ENCODE peak calls at places on chromosome 2, in five cellular contexts. Q is fibroblast of lung; G is CD8-positive, alpha-beta memory T cell; I is effector memory CD4-positive, alpha-beta T cell; M is IMR-90. H is an unnamed sample. For H3K4me1, the result is how much of the 10 kb centered on the place peaks cover.

GRCh38 chr2:152448621-152449020 is 113.6 kb downstream of the FMNL2 start:
- DNase-seq in Q (no peak), G (no peak), I (no peak), M (no peak), H (no peak)

GRCh38 chr2:218733615-218734021 is 23.0 kb downstream of the TTLL4 start:
- DNase-seq in Q (peak), G (no peak), I (no peak), M (peak), H (no peak)

GRCh38 chr2:8469709-8470493 is 212.0 kb upstream of the ID2 start:
- DNase-seq in Q (peak), G (no peak), I (no peak), M (no peak), H (no peak)

GRCh38 chr2:19876751-19877150 is 25.0 kb downstream of the TTC32 start:
- DNase-seq in Q (peak), G (no peak), I (no peak), M (no peak), H (no peak)

GRCh38 chr2:226303707-226304106 is 495.9 kb downstream of the IRS1 start:
- DNase-seq in Q (no peak), G (no peak), I (no peak), M (no peak), H (no peak)

GRCh38 chr2:73984203-73984921 is at the start of gene TET3:
- DNase-seq in Q (no peak), G (peak), I (no peak), M (no peak), H (peak)

GRCh38 chr2:204885747-204886146 is 340.5 kb downstream of the PARD3B start:
- DNase-seq in Q (no peak), G (no peak), I (no peak), M (no peak), H (no peak)

GRCh38 chr2:105969552-105969951 is 224.5 kb downstream of the UXS1 start:
- DNase-seq in Q (no peak), G (no peak), I (no peak), M (no peak), H (no peak)

GRCh38 chr2:116988303-116988702 is 826.2 kb upstream of the DDX18 start:
- DNase-seq in Q (peak), G (no peak), I (no peak), M (no peak), H (no peak)

GRCh38 chr2:117952237-117952636 is 61.6 kb downstream of the CCDC93 start:
- DNase-seq in Q (no peak), G (no peak), I (no peak), M (no peak), H (no peak)

GRCh38 chr2:235384624-235385023 is 109.2 kb upstream of the AGAP1 start:
- DNase-seq in Q (no peak), G (no peak), I (no peak), M (no peak), H (no peak)

GRCh38 chr2:136325844-136326291 is 207.9 kb upstream of the CXCR4 start:
- DNase-seq in Q (no peak), G (no peak), I (no peak), M (no peak), H (no peak)

GRCh38 chr2:75994759-75995158 is 284.0 kb upstream of the GCFC2 start:
- DNase-seq in Q (no peak), G (no peak), I (no peak), M (no peak), H (no peak)

GRCh38 chr2:9174771-9175441 is 31.7 kb upstream of the ASAP2 start:
- DNase-seq in Q (peak), G (no peak), I (no peak), M (peak), H (no peak)

GRCh38 chr2:7429733-7430132 is 512.5 kb downstream of the RNF144A start:
- DNase-seq in Q (no peak), G (no peak), I (no peak), M (no peak), H (no peak)

GRCh38 chr2:6806605-6807004 is 59.1 kb downstream of the CMPK2 start:
- DNase-seq in Q (no peak), G (no peak), I (no peak), M (no peak), H (no peak)

GRCh38 chr2:96512341-96512740 is 7.2 kb upstream of the NEURL3 start:
- DNase-seq in Q (no peak), G (no peak), I (no peak), M (no peak), H (no peak)

GRCh38 chr2:218229239-218229638 is 12.2 kb downstream of the ARPC2 start:
- DNase-seq in Q (peak), G (peak), I (no peak), M (peak), H (no peak)

GRCh38 chr2:26000561-26001211 is 18.4 kb upstream of the KIF3C start:
- DNase-seq in Q (no peak), G (no peak), I (no peak), M (no peak), H (no peak)

GRCh38 chr2:20148841-20149702 is 75.9 kb downstream of the SDC1 start:
- DNase-seq in Q (peak), G (no peak), I (no peak), M (peak), H (no peak)

DNA sequence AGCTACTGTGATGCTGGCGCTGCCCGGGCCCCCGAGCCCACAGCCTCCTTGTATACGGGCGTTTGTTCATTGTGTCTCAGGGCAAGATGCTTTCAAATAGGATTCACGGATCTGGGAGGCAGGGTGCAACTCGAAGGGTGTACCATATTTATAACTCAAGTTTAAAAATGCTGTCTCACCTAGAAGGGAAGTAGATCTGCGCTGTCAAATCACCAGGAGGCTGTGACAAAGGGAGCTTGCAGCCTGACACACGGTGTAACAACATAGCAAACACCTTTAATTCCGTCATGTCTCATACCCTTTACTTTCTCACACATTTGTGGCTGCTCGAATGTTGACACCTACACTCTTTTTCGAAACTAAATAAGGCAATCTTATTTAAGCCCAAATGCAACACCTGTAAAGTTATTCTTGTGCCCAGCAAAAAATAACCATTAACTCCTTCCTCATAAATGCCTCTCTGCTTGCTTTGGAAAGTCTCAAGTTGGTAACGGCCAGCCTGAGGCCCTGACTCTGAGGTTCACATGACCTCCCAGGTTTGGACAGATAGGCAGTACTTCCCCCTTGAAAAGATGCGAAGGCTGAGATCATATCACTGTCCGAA is 11.7 kb downstream of the ZEB2 start:
- DNase-seq in Q (no peak), G (no peak), I (no peak), M (no peak), H (no peak)
- H3K27ac ChIP-seq in Q (peak), G (peak), I (no peak), M (peak), H (peak)

GRCh38 chr2:43215673-43216255 is 10.6 kb downstream of the ZFP36L2 start:
- DNase-seq in Q (no peak), G (no peak), I (no peak), M (no peak), H (peak)
- H3K4me1 ChIP-seq in Q (under half), G (under half), I (under half), M (under half), H (under half)

DNA sequence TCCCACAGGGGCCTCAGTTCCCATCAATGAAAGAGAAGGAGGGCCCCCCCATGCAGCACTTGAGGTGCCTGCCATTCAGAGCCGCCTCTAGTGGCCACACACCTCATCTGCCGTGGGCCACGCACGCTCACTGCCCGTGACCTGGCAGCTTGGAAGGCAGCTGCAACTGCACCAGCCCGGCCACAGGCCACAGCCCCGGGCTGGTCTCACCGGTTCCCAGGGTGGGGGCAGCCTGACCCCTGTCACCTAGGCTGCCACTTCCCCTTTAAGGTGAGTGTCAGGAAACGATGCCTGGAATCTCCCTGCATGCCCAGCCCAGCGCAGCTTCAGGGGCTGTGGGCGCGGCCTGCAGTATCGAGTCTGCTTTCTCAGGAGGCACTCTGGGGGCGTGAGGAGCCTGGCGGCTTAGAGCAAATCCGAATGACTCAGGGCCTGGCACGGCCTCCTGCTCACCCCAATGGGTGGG is 2.6 kb downstream of the MAB21L4 start:
- DNase-seq in Q (peak), G (no peak), I (no peak), M (peak), H (peak)
- H3K4me3 ChIP-seq in Q (no peak), G (no peak), I (no peak), M (no peak), H (no peak)

DNA sequence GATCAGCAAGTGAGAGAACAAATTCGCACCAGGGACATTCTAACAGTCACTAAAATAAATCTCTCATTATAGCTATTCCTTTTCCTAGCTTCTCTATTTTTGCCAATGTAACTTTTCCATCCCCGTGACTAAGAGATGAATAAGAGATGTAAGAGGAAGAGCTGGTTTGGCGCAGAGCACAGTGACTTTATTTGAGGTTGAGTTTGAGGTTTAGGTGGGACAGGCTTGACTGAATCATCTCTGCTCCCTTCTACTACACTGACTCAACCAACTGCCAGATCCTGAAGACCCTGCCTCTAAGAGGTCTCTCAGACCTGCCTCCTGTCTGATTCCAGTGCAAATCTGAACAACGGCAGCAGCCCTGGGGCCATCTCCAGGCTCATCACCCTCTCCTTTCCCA is 28.0 kb downstream of the RFX8 start:
- DNase-seq in Q (peak), G (no peak), I (no peak), M (peak), H (no peak)
- H3K27ac ChIP-seq in Q (peak), G (no peak), I (no peak), M (peak), H (no peak)

H was measured in right cardiac atrium.